ENCODE peak calls at places on chromosomes 2 and 18, in five cellular contexts. One of them, this sample, is unnamed.

GRCh38 chr2:242031481-242032019 is 162.0 kb downstream of the RTP5 start:
- DNase-seq in NCI-H2171: no peak
- DNase-seq in adipocyte: peak; percentile 59
- DNase-seq in RWPE1: no peak
- DNase-seq in astrocyte of the cerebellum: peak; percentile 90
- DNase-seq in this sample: peak; percentile 94

GRCh38 chr2:42092084-42092996 is 44.5 kb downstream of the PKDCC start:
- DNase-seq in astrocyte of the cerebellum: no peak
- DNase-seq in RWPE1: no peak
- DNase-seq in NCI-H2171: no peak
- DNase-seq in adipocyte: peak; percentile 42
- DNase-seq in this sample: no peak

GRCh38 chr2:65545818-65546217 is 113.4 kb upstream of the SPRED2 start:
- DNase-seq in adipocyte: no peak
- DNase-seq in RWPE1: peak; percentile 42
- DNase-seq in astrocyte of the cerebellum: no peak
- DNase-seq in NCI-H2171: no peak
- DNase-seq in this sample: no peak

GRCh38 chr2:229901819-229902218 is 20.0 kb downstream of the TRIP12 start:
- DNase-seq in adipocyte: peak; percentile 78
- DNase-seq in astrocyte of the cerebellum: peak; percentile 92
- DNase-seq in NCI-H2171: no peak
- DNase-seq in RWPE1: peak; percentile 85
- DNase-seq in this sample: peak; percentile 71

GRCh38 chr18:23682472-23682871 is 6.8 kb upstream of the LAMA3 start:
- DNase-seq in NCI-H2171: no peak
- DNase-seq in adipocyte: no peak
- DNase-seq in RWPE1: no peak
- DNase-seq in astrocyte of the cerebellum: no peak
- DNase-seq in this sample: no peak

GRCh38 chr2:48589170-48589767 is 28.4 kb upstream of the GTF2A1L start:
- DNase-seq in adipocyte: peak; percentile 77
- DNase-seq in astrocyte of the cerebellum: no peak
- DNase-seq in NCI-H2171: no peak
- DNase-seq in RWPE1: peak; percentile 48
- DNase-seq in this sample: peak; percentile 18

GRCh38 chr2:3864943-3865664 is 161.7 kb downstream of the DCDC2C start:
- DNase-seq in adipocyte: no peak
- DNase-seq in astrocyte of the cerebellum: no peak
- DNase-seq in NCI-H2171: no peak
- DNase-seq in RWPE1: no peak
- DNase-seq in this sample: no peak

GRCh38 chr2:221844187-221844586 is 272.1 kb upstream of the EPHA4 start:
- DNase-seq in adipocyte: no peak
- DNase-seq in RWPE1: no peak
- DNase-seq in NCI-H2171: no peak
- DNase-seq in astrocyte of the cerebellum: no peak
- DNase-seq in this sample: no peak

GRCh38 chr2:20544093-20544747 is 97.3 kb downstream of the RHOB start:
- DNase-seq in NCI-H2171: no peak
- DNase-seq in astrocyte of the cerebellum: no peak
- DNase-seq in adipocyte: no peak
- DNase-seq in RWPE1: no peak
- DNase-seq in this sample: no peak

GRCh38 chr18:75421656-75422055 is 5.8 kb downstream of the SMIM21 start:
- DNase-seq in adipocyte: peak; percentile 24
- DNase-seq in astrocyte of the cerebellum: no peak
- DNase-seq in RWPE1: no peak
- DNase-seq in NCI-H2171: no peak
- DNase-seq in this sample: no peak

GRCh38 chr2:179720173-179720772 is 141.1 kb downstream of the ZNF385B start:
- DNase-seq in NCI-H2171: no peak
- DNase-seq in astrocyte of the cerebellum: no peak
- DNase-seq in RWPE1: no peak
- DNase-seq in adipocyte: no peak
- DNase-seq in this sample: no peak

GRCh38 chr18:79283341-79283879 is 112.3 kb upstream of the NFATC1 start:
- DNase-seq in NCI-H2171: no peak
- DNase-seq in astrocyte of the cerebellum: no peak
- DNase-seq in adipocyte: no peak
- DNase-seq in RWPE1: no peak
- DNase-seq in this sample: no peak

GRCh38 chr2:84187258-84187657 is 271.8 kb downstream of the SUCLG1 start:
- DNase-seq in RWPE1: no peak
- DNase-seq in astrocyte of the cerebellum: no peak
- DNase-seq in adipocyte: no peak
- DNase-seq in NCI-H2171: no peak
- DNase-seq in this sample: no peak

GRCh38 chr18:74402806-74403433 is 54.2 kb downstream of the DIPK1C start:
- DNase-seq in RWPE1: no peak
- DNase-seq in NCI-H2171: no peak
- DNase-seq in astrocyte of the cerebellum: no peak
- DNase-seq in adipocyte: no peak
- DNase-seq in this sample: no peak

This sample was measured in H4.